ENCODE peak calls at places on chromosomes 7 and 10, in five cellular contexts. Z is brain microvascular endothelial cell; C is pancreas; S is right atrium auricular region; U is CD8-positive, alpha-beta T cell. O is an unnamed sample.

GRCh38 chr10:55400075-55400474 is 599.0 kb upstream of the PCDH15 start:
- DNase-seq in S (no peak), Z (peak), U (no peak), C (no peak), O (no peak)

GRCh38 chr7:139602143-139602722 is 78.7 kb downstream of the CLEC2L start:
- DNase-seq in U (no peak), C (no peak), S (no peak), Z (peak), O (no peak)

GRCh38 chr7:148941598-148942280 is 57.6 kb upstream of the EZH2 start:
- DNase-seq in U (peak), C (peak), Z (peak), S (peak), O (peak)

GRCh38 chr10:131691481-131692090 is 209.2 kb upstream of the PPP2R2D start:
- DNase-seq in U (no peak), S (no peak), Z (no peak), C (no peak), O (no peak)

GRCh38 chr7:34842782-34843181 is 184.8 kb downstream of the NPSR1 start:
- DNase-seq in U (no peak), S (no peak), C (no peak), Z (peak), O (no peak)

GRCh38 chr10:7988985-7989384 is 65.5 kb upstream of the GATA3 start:
- DNase-seq in S (no peak), U (no peak), C (no peak), Z (no peak), O (no peak)

GRCh38 chr7:41190615-41191014 is 512.3 kb downstream of the INHBA start:
- DNase-seq in Z (peak), S (no peak), U (no peak), C (no peak), O (no peak)

GRCh38 chr10:21715531-21716195 is 181.6 kb downstream of the MLLT10 start:
- DNase-seq in U (no peak), S (no peak), Z (no peak), C (no peak), O (no peak)

GRCh38 chr10:113273877-113274829 is 278.7 kb upstream of the HABP2 start:
- DNase-seq in C (no peak), U (no peak), S (no peak), Z (no peak), O (no peak)

GRCh38 chr7:43303740-43304241 is 191.3 kb downstream of the HECW1 start:
- DNase-seq in U (no peak), Z (peak), C (no peak), S (no peak), O (no peak)

GRCh38 chr7:105377903-105378302 is 10.8 kb downstream of the SRPK2 start:
- DNase-seq in U (no peak), Z (no peak), S (no peak), C (no peak), O (no peak)

GRCh38 chr10:63268139-63268797 is 135.1 kb downstream of the NRBF2 start:
- DNase-seq in U (no peak), C (no peak), S (no peak), Z (no peak), O (no peak)

GRCh38 chr10:127441350-127442219 is 107.5 kb upstream of the NPS start:
- DNase-seq in C (peak), Z (no peak), S (no peak), U (no peak), O (no peak)

GRCh38 chr7:68166525-68166924 is 1169.9 kb downstream of the TYW1 start:
- DNase-seq in Z (no peak), S (no peak), C (no peak), U (no peak), O (no peak)

GRCh38 chr7:118214833-118215182 is 9.7 kb upstream of the ANKRD7 start:
- DNase-seq in S (no peak), Z (no peak), U (no peak), C (no peak), O (no peak)
- H3K4me3 ChIP-seq in S (peak), Z (peak), U (peak), C (peak), O (peak)

DNA sequence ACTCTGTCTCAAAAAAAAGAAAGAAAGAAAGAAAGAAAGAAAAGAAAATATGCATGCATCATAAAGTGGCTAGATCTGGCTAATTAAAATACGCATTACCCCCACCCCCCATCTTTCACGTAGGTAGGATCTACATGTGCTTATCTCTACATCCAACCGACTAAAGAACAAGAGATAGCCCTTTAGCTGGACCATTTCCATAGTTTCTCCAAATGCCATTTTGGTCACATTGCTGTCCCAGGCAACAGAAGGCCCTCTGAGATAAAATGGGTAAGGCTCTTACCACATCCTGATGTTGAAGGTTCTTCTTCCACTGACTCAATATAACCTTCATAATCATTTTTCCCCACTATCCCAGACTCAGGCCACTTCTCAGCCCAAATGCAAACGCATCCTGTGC is 31.5 kb downstream of the PIK3AP1 start:
- DNase-seq in U (no peak), Z (no peak), C (no peak), S (no peak), O (no peak)
- H3K27ac ChIP-seq in U (no peak), Z (no peak), C (no peak), S (no peak), O (no peak)

DNA sequence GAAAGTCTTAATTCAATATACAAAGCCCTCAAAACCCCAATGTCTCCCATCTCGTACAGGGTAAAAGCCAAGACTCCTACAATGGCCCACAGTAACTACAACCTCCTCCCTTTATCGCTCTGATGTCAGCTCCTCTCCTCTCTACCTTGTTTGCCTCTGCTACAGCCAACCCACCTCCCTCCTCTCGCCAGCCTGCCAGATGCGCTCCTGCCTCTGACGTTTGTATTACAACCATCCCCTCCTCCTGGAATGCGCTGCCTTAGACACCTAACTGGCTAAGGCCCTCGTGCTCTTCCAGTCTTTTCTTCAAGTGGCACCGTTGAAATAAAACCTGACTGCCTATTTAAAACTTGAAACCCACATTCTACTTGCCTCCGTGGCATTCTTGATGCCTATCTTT is 115.3 kb upstream of the MYO3A start:
- DNase-seq in U (no peak), C (no peak), Z (no peak), S (no peak), O (no peak)
- H3K4me3 ChIP-seq in U (no peak), C (no peak), Z (no peak), S (no peak), O (no peak)

GRCh38 chr10:123019941-123020703 is 11.3 kb downstream of the ACADSB start:
- DNase-seq in Z (no peak), S (no peak), U (no peak), C (no peak), O (no peak)

GRCh38 chr10:123018531-123018930 is 9.7 kb downstream of the ACADSB start:
- DNase-seq in S (no peak), Z (no peak), U (no peak), C (no peak), O (no peak)

GRCh38 chr10:123019264-123019663 is 10.5 kb downstream of the ACADSB start:
- DNase-seq in C (no peak), S (no peak), U (no peak), Z (no peak), O (no peak)

GRCh38 chr10:123024540-123024939 is 15.7 kb downstream of the ACADSB start:
- DNase-seq in Z (no peak), C (no peak), U (no peak), S (no peak), O (no peak)

GRCh38 chr10:123021517-123021916 is 12.7 kb downstream of the ACADSB start:
- DNase-seq in C (no peak), S (no peak), Z (no peak), U (no peak), O (no peak)
- H3K27ac ChIP-seq in C (no peak), S (no peak), Z (no peak), U (no peak), O (no peak)

GRCh38 chr10:62057359-62057758 is 155.9 kb downstream of the ARID5B start:
- DNase-seq in U (no peak), C (no peak), Z (no peak), S (no peak), O (peak)
- H3K4me3 ChIP-seq in U (no peak), C (no peak), Z (no peak), S (no peak), O (no peak)

DNA sequence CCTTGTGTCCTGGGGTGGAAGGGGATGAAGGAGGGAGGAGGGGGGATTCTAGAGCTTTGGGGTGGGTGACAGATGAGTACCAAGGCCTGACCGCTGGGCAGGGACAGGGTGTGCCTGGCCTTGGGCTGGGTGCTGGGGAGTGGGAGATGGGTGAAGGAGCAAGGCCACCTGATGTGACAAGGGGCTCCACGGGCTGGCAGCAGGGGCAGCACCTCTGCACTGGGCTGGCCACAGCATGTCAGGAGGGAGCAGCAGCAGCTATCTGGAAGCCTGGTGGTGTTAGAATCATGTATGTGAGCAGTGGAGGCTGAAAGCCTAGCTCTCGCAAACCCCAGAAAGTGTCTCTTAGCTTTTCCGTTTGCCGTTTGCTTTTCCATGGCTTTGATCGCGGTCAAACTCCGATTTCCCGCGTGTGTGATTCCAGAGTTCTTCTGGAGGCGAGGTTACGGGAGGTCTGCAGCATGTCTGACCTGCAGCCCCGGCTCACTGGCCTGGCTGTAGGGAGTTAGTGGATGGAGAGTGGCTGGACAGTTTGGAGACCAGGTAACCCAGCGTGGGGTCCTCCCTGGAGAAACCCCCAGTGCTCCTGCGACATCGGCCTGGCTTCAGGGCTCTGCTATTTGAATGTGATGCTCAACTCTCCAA is 105.3 kb downstream of the CUX1 start:
- DNase-seq in U (no peak), Z (no peak), S (no peak), C (no peak), O (no peak)
- H3K27ac ChIP-seq in U (no peak), Z (peak), S (peak), C (peak), O (no peak)

GRCh38 chr10:86367339-86367951 is 850 bp upstream of the GRID1 start:
- DNase-seq in Z (no peak), S (no peak), C (no peak), U (no peak), O (no peak)
- H3K4me3 ChIP-seq in Z (no peak), S (peak), C (peak), U (no peak), O (peak)